ENCODE peak calls at places on chromosomes 3 and 15, in nine cellular contexts. W is bronchial epithelial cell, G is nucleus accumbens, D is GM13977, J is kidney glomerular epithelial cell, C is stomach, B is glomerular endothelial cell, Z is EL, F is NCI-H1105. V is an unnamed sample.

GRCh38 chr15:35279811-35280210 is 194.7 kb upstream of the NANOGP8 start:
- DNase-seq in B (no peak), D (no peak), Z (peak), J (no peak), G (no peak), C (no peak), W (peak), F (no peak), V (no peak)

GRCh38 chr3:3801510-3801841 is 2.2 kb downstream of the LRRN1 start:
- DNase-seq in D (no peak), W (no peak), Z (no peak), G (no peak), F (no peak), J (no peak), C (no peak), B (no peak), V (no peak)

GRCh38 chr15:53454843-53455721 is 304.4 kb downstream of the WDR72 start:
- DNase-seq in F (no peak), Z (no peak), W (no peak), D (no peak), G (no peak), J (peak), B (no peak), C (no peak), V (no peak)

GRCh38 chr15:62572797-62573196 is 407.7 kb upstream of the C2CD4B start:
- DNase-seq in B (no peak), J (no peak), G (no peak), W (no peak), Z (no peak), F (no peak), D (no peak), C (no peak), V (no peak)

GRCh38 chr3:116233921-116234320 is 211.4 kb downstream of the LSAMP start:
- DNase-seq in W (no peak), C (no peak), G (no peak), D (no peak), B (no peak), J (no peak), Z (no peak), F (no peak), V (no peak)

GRCh38 chr3:44355634-44356033 is 17.1 kb downstream of the TCAIM start:
- DNase-seq in G (no peak), B (no peak), J (peak), C (no peak), F (no peak), W (peak), D (no peak), Z (peak), V (peak)

GRCh38 chr3:5013021-5013906 is 34.0 kb downstream of the BHLHE40 start:
- DNase-seq in J (no peak), G (no peak), C (peak), F (no peak), B (no peak), W (peak), Z (peak), D (no peak), V (no peak)

GRCh38 chr3:143595456-143596077 is 252.7 kb downstream of the SLC9A9 start:
- DNase-seq in F (no peak), G (no peak), B (no peak), W (no peak), C (no peak), Z (no peak), J (no peak), D (no peak), V (no peak)

GRCh38 chr15:80093854-80094418 is 34.5 kb downstream of the ZFAND6 start:
- DNase-seq in F (no peak), G (no peak), J (peak), W (peak), B (no peak), Z (no peak), D (no peak), C (peak), V (no peak)

GRCh38 chr15:51735611-51736010 is 1.8 kb downstream of the LYSMD2 start:
- DNase-seq in W (no peak), B (no peak), J (no peak), G (no peak), F (no peak), D (no peak), C (no peak), Z (no peak), V (no peak)

GRCh38 chr3:127762077-127762786 is 60.1 kb downstream of the MGLL start:
- DNase-seq in J (no peak), C (no peak), B (no peak), Z (no peak), W (no peak), F (no peak), D (peak), G (peak), V (no peak)